ENCODE peak calls at places on chromosomes 3 and 15, in ten cellular contexts. One of them, this sample, is unnamed.

GRCh38 chr3:14431556-14431927 is 29.1 kb downstream of the SLC6A6 start:
- DNase-seq in AG08395: no peak
- DNase-seq in HEK293T: no peak
- DNase-seq in cardiac muscle cell: no peak
- DNase-seq in frontal cortex: no peak
- DNase-seq in activated T-cell treated with anti-CD3 and anti-CD28 coated beads, Interleukin-2, amount 50 U/mL, for 1 hour: peak
- DNase-seq in hypothalamus: no peak
- DNase-seq in KBM-7: peak
- DNase-seq in Calu3: no peak
- DNase-seq in stimulated activated effector memory CD8-positive, alpha-beta T cell treated with anti-CD3 and anti-CD28 coated beads, Interleukin-12 subunit alpha, Interleukin-12 subunit beta, amount 100 ng/mL, for 72 hours: no peak
- DNase-seq in this sample: no peak

GRCh38 chr15:98875309-98875708 is 132.3 kb downstream of the PGPEP1L start:
- DNase-seq in AG08395: no peak
- DNase-seq in HEK293T: no peak
- DNase-seq in cardiac muscle cell: no peak
- DNase-seq in frontal cortex: no peak
- DNase-seq in activated T-cell treated with anti-CD3 and anti-CD28 coated beads, Interleukin-2, amount 50 U/mL, for 1 hour: no peak
- DNase-seq in hypothalamus: no peak
- DNase-seq in KBM-7: no peak
- DNase-seq in Calu3: no peak
- DNase-seq in stimulated activated effector memory CD8-positive, alpha-beta T cell treated with anti-CD3 and anti-CD28 coated beads, Interleukin-12 subunit alpha, Interleukin-12 subunit beta, amount 100 ng/mL, for 72 hours: no peak
- DNase-seq in this sample: no peak

GRCh38 chr3:28745436-28745835 is 396.8 kb upstream of the AZI2 start:
- DNase-seq in AG08395: no peak
- DNase-seq in HEK293T: no peak
- DNase-seq in cardiac muscle cell: peak
- DNase-seq in frontal cortex: no peak
- DNase-seq in activated T-cell treated with anti-CD3 and anti-CD28 coated beads, Interleukin-2, amount 50 U/mL, for 1 hour: no peak
- DNase-seq in hypothalamus: no peak
- DNase-seq in KBM-7: no peak
- DNase-seq in Calu3: no peak
- DNase-seq in stimulated activated effector memory CD8-positive, alpha-beta T cell treated with anti-CD3 and anti-CD28 coated beads, Interleukin-12 subunit alpha, Interleukin-12 subunit beta, amount 100 ng/mL, for 72 hours: no peak
- DNase-seq in this sample: no peak

GRCh38 chr15:88834211-88834812 is 31.1 kb downstream of the ACAN start:
- DNase-seq in AG08395: peak
- DNase-seq in HEK293T: peak
- DNase-seq in cardiac muscle cell: peak
- DNase-seq in frontal cortex: no peak
- DNase-seq in activated T-cell treated with anti-CD3 and anti-CD28 coated beads, Interleukin-2, amount 50 U/mL, for 1 hour: peak
- DNase-seq in hypothalamus: peak
- DNase-seq in KBM-7: no peak
- DNase-seq in Calu3: peak
- DNase-seq in stimulated activated effector memory CD8-positive, alpha-beta T cell treated with anti-CD3 and anti-CD28 coated beads, Interleukin-12 subunit alpha, Interleukin-12 subunit beta, amount 100 ng/mL, for 72 hours: no peak
- DNase-seq in this sample: peak

GRCh38 chr3:129934234-129935123 is 40.0 kb upstream of the TRH start:
- DNase-seq in AG08395: peak
- DNase-seq in HEK293T: peak
- DNase-seq in cardiac muscle cell: peak
- DNase-seq in frontal cortex: peak
- DNase-seq in activated T-cell treated with anti-CD3 and anti-CD28 coated beads, Interleukin-2, amount 50 U/mL, for 1 hour: peak
- DNase-seq in hypothalamus: peak
- DNase-seq in KBM-7: peak
- DNase-seq in Calu3: peak
- DNase-seq in stimulated activated effector memory CD8-positive, alpha-beta T cell treated with anti-CD3 and anti-CD28 coated beads, Interleukin-12 subunit alpha, Interleukin-12 subunit beta, amount 100 ng/mL, for 72 hours: no peak
- DNase-seq in this sample: peak

GRCh38 chr3:182305881-182306665 is 487.2 kb upstream of the ATP11B start:
- DNase-seq in AG08395: no peak
- DNase-seq in HEK293T: no peak
- DNase-seq in cardiac muscle cell: no peak
- DNase-seq in frontal cortex: no peak
- DNase-seq in activated T-cell treated with anti-CD3 and anti-CD28 coated beads, Interleukin-2, amount 50 U/mL, for 1 hour: no peak
- DNase-seq in hypothalamus: no peak
- DNase-seq in KBM-7: no peak
- DNase-seq in Calu3: no peak
- DNase-seq in stimulated activated effector memory CD8-positive, alpha-beta T cell treated with anti-CD3 and anti-CD28 coated beads, Interleukin-12 subunit alpha, Interleukin-12 subunit beta, amount 100 ng/mL, for 72 hours: no peak
- DNase-seq in this sample: no peak

GRCh38 chr3:169846458-169847193 is 23.1 kb downstream of the LRRC31 start:
- DNase-seq in AG08395: peak
- DNase-seq in HEK293T: no peak
- DNase-seq in cardiac muscle cell: peak
- DNase-seq in frontal cortex: no peak
- DNase-seq in activated T-cell treated with anti-CD3 and anti-CD28 coated beads, Interleukin-2, amount 50 U/mL, for 1 hour: no peak
- DNase-seq in hypothalamus: no peak
- DNase-seq in KBM-7: no peak
- DNase-seq in Calu3: no peak
- DNase-seq in stimulated activated effector memory CD8-positive, alpha-beta T cell treated with anti-CD3 and anti-CD28 coated beads, Interleukin-12 subunit alpha, Interleukin-12 subunit beta, amount 100 ng/mL, for 72 hours: no peak
- DNase-seq in this sample: no peak

GRCh38 chr15:31550211-31550848 is 223.7 kb downstream of the KLF13 start:
- DNase-seq in AG08395: no peak
- DNase-seq in HEK293T: no peak
- DNase-seq in cardiac muscle cell: no peak
- DNase-seq in frontal cortex: no peak
- DNase-seq in activated T-cell treated with anti-CD3 and anti-CD28 coated beads, Interleukin-2, amount 50 U/mL, for 1 hour: no peak
- DNase-seq in hypothalamus: no peak
- DNase-seq in KBM-7: no peak
- DNase-seq in Calu3: no peak
- DNase-seq in stimulated activated effector memory CD8-positive, alpha-beta T cell treated with anti-CD3 and anti-CD28 coated beads, Interleukin-12 subunit alpha, Interleukin-12 subunit beta, amount 100 ng/mL, for 72 hours: no peak
- DNase-seq in this sample: no peak

GRCh38 chr3:128466840-128467541 is at the start of gene DNAJB8:
- DNase-seq in AG08395: no peak
- DNase-seq in HEK293T: no peak
- DNase-seq in cardiac muscle cell: no peak
- DNase-seq in frontal cortex: no peak
- DNase-seq in activated T-cell treated with anti-CD3 and anti-CD28 coated beads, Interleukin-2, amount 50 U/mL, for 1 hour: no peak
- DNase-seq in hypothalamus: no peak
- DNase-seq in KBM-7: no peak
- DNase-seq in Calu3: no peak
- DNase-seq in stimulated activated effector memory CD8-positive, alpha-beta T cell treated with anti-CD3 and anti-CD28 coated beads, Interleukin-12 subunit alpha, Interleukin-12 subunit beta, amount 100 ng/mL, for 72 hours: no peak
- DNase-seq in this sample: no peak

GRCh38 chr3:89000886-89001285 is 106.5 kb upstream of the EPHA3 start:
- DNase-seq in AG08395: no peak
- DNase-seq in HEK293T: no peak
- DNase-seq in cardiac muscle cell: peak
- DNase-seq in frontal cortex: no peak
- DNase-seq in activated T-cell treated with anti-CD3 and anti-CD28 coated beads, Interleukin-2, amount 50 U/mL, for 1 hour: no peak
- DNase-seq in hypothalamus: no peak
- DNase-seq in KBM-7: no peak
- DNase-seq in Calu3: no peak
- DNase-seq in stimulated activated effector memory CD8-positive, alpha-beta T cell treated with anti-CD3 and anti-CD28 coated beads, Interleukin-12 subunit alpha, Interleukin-12 subunit beta, amount 100 ng/mL, for 72 hours: no peak
- DNase-seq in this sample: peak

GRCh38 chr3:127016461-127016860 is 33.5 kb downstream of the PLXNA1 start:
- DNase-seq in AG08395: no peak
- DNase-seq in HEK293T: no peak
- DNase-seq in cardiac muscle cell: no peak
- DNase-seq in frontal cortex: no peak
- DNase-seq in activated T-cell treated with anti-CD3 and anti-CD28 coated beads, Interleukin-2, amount 50 U/mL, for 1 hour: no peak
- DNase-seq in hypothalamus: no peak
- DNase-seq in KBM-7: no peak
- DNase-seq in Calu3: no peak
- DNase-seq in stimulated activated effector memory CD8-positive, alpha-beta T cell treated with anti-CD3 and anti-CD28 coated beads, Interleukin-12 subunit alpha, Interleukin-12 subunit beta, amount 100 ng/mL, for 72 hours: no peak
- DNase-seq in this sample: no peak

GRCh38 chr3:112738366-112738765 is 97.4 kb upstream of the CCDC80 start:
- DNase-seq in AG08395: peak
- DNase-seq in HEK293T: no peak
- DNase-seq in cardiac muscle cell: peak
- DNase-seq in frontal cortex: no peak
- DNase-seq in activated T-cell treated with anti-CD3 and anti-CD28 coated beads, Interleukin-2, amount 50 U/mL, for 1 hour: no peak
- DNase-seq in hypothalamus: no peak
- DNase-seq in KBM-7: no peak
- DNase-seq in Calu3: no peak
- DNase-seq in stimulated activated effector memory CD8-positive, alpha-beta T cell treated with anti-CD3 and anti-CD28 coated beads, Interleukin-12 subunit alpha, Interleukin-12 subunit beta, amount 100 ng/mL, for 72 hours: no peak
- DNase-seq in this sample: no peak

GRCh38 chr15:35548435-35548834 is 2.5 kb upstream of the DPH6 start:
- DNase-seq in AG08395: no peak
- DNase-seq in HEK293T: no peak
- DNase-seq in cardiac muscle cell: no peak
- DNase-seq in frontal cortex: no peak
- DNase-seq in activated T-cell treated with anti-CD3 and anti-CD28 coated beads, Interleukin-2, amount 50 U/mL, for 1 hour: no peak
- DNase-seq in hypothalamus: no peak
- DNase-seq in KBM-7: no peak
- DNase-seq in Calu3: no peak
- DNase-seq in stimulated activated effector memory CD8-positive, alpha-beta T cell treated with anti-CD3 and anti-CD28 coated beads, Interleukin-12 subunit alpha, Interleukin-12 subunit beta, amount 100 ng/mL, for 72 hours: no peak
- DNase-seq in this sample: no peak

GRCh38 chr3:170809021-170809974 is 60.7 kb downstream of the RPL22L1 start:
- DNase-seq in AG08395: peak
- DNase-seq in HEK293T: peak
- DNase-seq in cardiac muscle cell: peak
- DNase-seq in frontal cortex: peak
- DNase-seq in activated T-cell treated with anti-CD3 and anti-CD28 coated beads, Interleukin-2, amount 50 U/mL, for 1 hour: no peak
- DNase-seq in hypothalamus: peak
- DNase-seq in KBM-7: peak
- DNase-seq in Calu3: peak
- DNase-seq in stimulated activated effector memory CD8-positive, alpha-beta T cell treated with anti-CD3 and anti-CD28 coated beads, Interleukin-12 subunit alpha, Interleukin-12 subunit beta, amount 100 ng/mL, for 72 hours: no peak
- DNase-seq in this sample: peak

GRCh38 chr3:156425651-156426050 is 129.3 kb downstream of the SSR3 start:
- DNase-seq in AG08395: no peak
- DNase-seq in HEK293T: no peak
- DNase-seq in cardiac muscle cell: no peak
- DNase-seq in frontal cortex: no peak
- DNase-seq in activated T-cell treated with anti-CD3 and anti-CD28 coated beads, Interleukin-2, amount 50 U/mL, for 1 hour: no peak
- DNase-seq in hypothalamus: no peak
- DNase-seq in KBM-7: no peak
- DNase-seq in Calu3: no peak
- DNase-seq in stimulated activated effector memory CD8-positive, alpha-beta T cell treated with anti-CD3 and anti-CD28 coated beads, Interleukin-12 subunit alpha, Interleukin-12 subunit beta, amount 100 ng/mL, for 72 hours: no peak
- DNase-seq in this sample: no peak

GRCh38 chr15:40829155-40829554 is 647 bp upstream of the PPP1R14D start:
- DNase-seq in AG08395: no peak
- DNase-seq in HEK293T: no peak
- DNase-seq in cardiac muscle cell: no peak
- DNase-seq in frontal cortex: no peak
- DNase-seq in activated T-cell treated with anti-CD3 and anti-CD28 coated beads, Interleukin-2, amount 50 U/mL, for 1 hour: no peak
- DNase-seq in hypothalamus: no peak
- DNase-seq in KBM-7: no peak
- DNase-seq in Calu3: no peak
- DNase-seq in stimulated activated effector memory CD8-positive, alpha-beta T cell treated with anti-CD3 and anti-CD28 coated beads, Interleukin-12 subunit alpha, Interleukin-12 subunit beta, amount 100 ng/mL, for 72 hours: no peak
- DNase-seq in this sample: no peak

GRCh38 chr3:170493712-170494182 is 75.1 kb downstream of the CLDN11 start:
- DNase-seq in AG08395: peak
- DNase-seq in HEK293T: no peak
- DNase-seq in cardiac muscle cell: peak
- DNase-seq in frontal cortex: no peak
- DNase-seq in activated T-cell treated with anti-CD3 and anti-CD28 coated beads, Interleukin-2, amount 50 U/mL, for 1 hour: no peak
- DNase-seq in hypothalamus: no peak
- DNase-seq in KBM-7: no peak
- DNase-seq in Calu3: no peak
- DNase-seq in stimulated activated effector memory CD8-positive, alpha-beta T cell treated with anti-CD3 and anti-CD28 coated beads, Interleukin-12 subunit alpha, Interleukin-12 subunit beta, amount 100 ng/mL, for 72 hours: no peak
- DNase-seq in this sample: no peak

GRCh38 chr3:23501201-23501824 is 298.2 kb downstream of the UBE2E2 start:
- DNase-seq in AG08395: no peak
- DNase-seq in HEK293T: no peak
- DNase-seq in cardiac muscle cell: peak
- DNase-seq in frontal cortex: no peak
- DNase-seq in activated T-cell treated with anti-CD3 and anti-CD28 coated beads, Interleukin-2, amount 50 U/mL, for 1 hour: no peak
- DNase-seq in hypothalamus: no peak
- DNase-seq in KBM-7: peak
- DNase-seq in Calu3: no peak
- DNase-seq in stimulated activated effector memory CD8-positive, alpha-beta T cell treated with anti-CD3 and anti-CD28 coated beads, Interleukin-12 subunit alpha, Interleukin-12 subunit beta, amount 100 ng/mL, for 72 hours: no peak
- DNase-seq in this sample: no peak

GRCh38 chr3:120471643-120472042 is 20.9 kb upstream of the FSTL1 start:
- DNase-seq in AG08395: peak
- DNase-seq in HEK293T: no peak
- DNase-seq in cardiac muscle cell: peak
- DNase-seq in frontal cortex: no peak
- DNase-seq in activated T-cell treated with anti-CD3 and anti-CD28 coated beads, Interleukin-2, amount 50 U/mL, for 1 hour: no peak
- DNase-seq in hypothalamus: no peak
- DNase-seq in KBM-7: no peak
- DNase-seq in Calu3: no peak
- DNase-seq in stimulated activated effector memory CD8-positive, alpha-beta T cell treated with anti-CD3 and anti-CD28 coated beads, Interleukin-12 subunit alpha, Interleukin-12 subunit beta, amount 100 ng/mL, for 72 hours: no peak
- DNase-seq in this sample: no peak

GRCh38 chr3:58581328-58582091 is 4.3 kb upstream of the FAM107A start:
- DNase-seq in AG08395: no peak
- DNase-seq in HEK293T: no peak
- DNase-seq in cardiac muscle cell: peak
- DNase-seq in frontal cortex: no peak
- DNase-seq in activated T-cell treated with anti-CD3 and anti-CD28 coated beads, Interleukin-2, amount 50 U/mL, for 1 hour: no peak
- DNase-seq in hypothalamus: peak
- DNase-seq in KBM-7: peak
- DNase-seq in Calu3: no peak
- DNase-seq in stimulated activated effector memory CD8-positive, alpha-beta T cell treated with anti-CD3 and anti-CD28 coated beads, Interleukin-12 subunit alpha, Interleukin-12 subunit beta, amount 100 ng/mL, for 72 hours: no peak
- DNase-seq in this sample: no peak

GRCh38 chr3:38150780-38151528 is 12.5 kb downstream of the MYD88 start:
- DNase-seq in AG08395: no peak
- DNase-seq in HEK293T: no peak
- DNase-seq in cardiac muscle cell: no peak
- DNase-seq in frontal cortex: no peak
- DNase-seq in activated T-cell treated with anti-CD3 and anti-CD28 coated beads, Interleukin-2, amount 50 U/mL, for 1 hour: no peak
- DNase-seq in hypothalamus: no peak
- DNase-seq in KBM-7: no peak
- DNase-seq in Calu3: no peak
- DNase-seq in stimulated activated effector memory CD8-positive, alpha-beta T cell treated with anti-CD3 and anti-CD28 coated beads, Interleukin-12 subunit alpha, Interleukin-12 subunit beta, amount 100 ng/mL, for 72 hours: no peak
- DNase-seq in this sample: no peak

GRCh38 chr3:124856687-124857086 is 30.5 kb downstream of the ITGB5 start:
- DNase-seq in AG08395: no peak
- DNase-seq in HEK293T: no peak
- DNase-seq in cardiac muscle cell: no peak
- DNase-seq in frontal cortex: no peak
- DNase-seq in activated T-cell treated with anti-CD3 and anti-CD28 coated beads, Interleukin-2, amount 50 U/mL, for 1 hour: no peak
- DNase-seq in hypothalamus: no peak
- DNase-seq in KBM-7: no peak
- DNase-seq in Calu3: no peak
- DNase-seq in stimulated activated effector memory CD8-positive, alpha-beta T cell treated with anti-CD3 and anti-CD28 coated beads, Interleukin-12 subunit alpha, Interleukin-12 subunit beta, amount 100 ng/mL, for 72 hours: no peak
- DNase-seq in this sample: no peak

GRCh38 chr3:133570139-133570936 is 3.1 kb upstream of the CDV3 start:
- DNase-seq in AG08395: peak
- DNase-seq in HEK293T: no peak
- DNase-seq in cardiac muscle cell: peak
- DNase-seq in frontal cortex: no peak
- DNase-seq in activated T-cell treated with anti-CD3 and anti-CD28 coated beads, Interleukin-2, amount 50 U/mL, for 1 hour: no peak
- DNase-seq in hypothalamus: no peak
- DNase-seq in KBM-7: no peak
- DNase-seq in Calu3: peak
- DNase-seq in stimulated activated effector memory CD8-positive, alpha-beta T cell treated with anti-CD3 and anti-CD28 coated beads, Interleukin-12 subunit alpha, Interleukin-12 subunit beta, amount 100 ng/mL, for 72 hours: no peak
- DNase-seq in this sample: no peak

GRCh38 chr3:112333002-112333385 is at the start of gene CD200:
- DNase-seq in AG08395: no peak
- DNase-seq in HEK293T: no peak
- DNase-seq in cardiac muscle cell: peak
- DNase-seq in frontal cortex: no peak
- DNase-seq in activated T-cell treated with anti-CD3 and anti-CD28 coated beads, Interleukin-2, amount 50 U/mL, for 1 hour: peak
- DNase-seq in hypothalamus: peak
- DNase-seq in KBM-7: peak
- DNase-seq in Calu3: peak
- DNase-seq in stimulated activated effector memory CD8-positive, alpha-beta T cell treated with anti-CD3 and anti-CD28 coated beads, Interleukin-12 subunit alpha, Interleukin-12 subunit beta, amount 100 ng/mL, for 72 hours: peak
- DNase-seq in this sample: no peak

GRCh38 chr15:45169608-45170480 is 17.9 kb downstream of the SHF start:
- DNase-seq in AG08395: no peak
- DNase-seq in HEK293T: no peak
- DNase-seq in cardiac muscle cell: no peak
- DNase-seq in frontal cortex: no peak
- DNase-seq in activated T-cell treated with anti-CD3 and anti-CD28 coated beads, Interleukin-2, amount 50 U/mL, for 1 hour: no peak
- DNase-seq in hypothalamus: no peak
- DNase-seq in KBM-7: peak
- DNase-seq in Calu3: no peak
- DNase-seq in stimulated activated effector memory CD8-positive, alpha-beta T cell treated with anti-CD3 and anti-CD28 coated beads, Interleukin-12 subunit alpha, Interleukin-12 subunit beta, amount 100 ng/mL, for 72 hours: no peak
- DNase-seq in this sample: no peak

GRCh38 chr3:45366305-45366704 is 22.1 kb upstream of the LARS2 start:
- DNase-seq in AG08395: no peak
- DNase-seq in HEK293T: no peak
- DNase-seq in cardiac muscle cell: no peak
- DNase-seq in frontal cortex: no peak
- DNase-seq in activated T-cell treated with anti-CD3 and anti-CD28 coated beads, Interleukin-2, amount 50 U/mL, for 1 hour: no peak
- DNase-seq in hypothalamus: no peak
- DNase-seq in KBM-7: no peak
- DNase-seq in Calu3: no peak
- DNase-seq in stimulated activated effector memory CD8-positive, alpha-beta T cell treated with anti-CD3 and anti-CD28 coated beads, Interleukin-12 subunit alpha, Interleukin-12 subunit beta, amount 100 ng/mL, for 72 hours: no peak
- DNase-seq in this sample: no peak

GRCh38 chr3:126784254-126784653 is 80.2 kb downstream of the CHCHD6 start:
- DNase-seq in AG08395: no peak
- DNase-seq in HEK293T: no peak
- DNase-seq in cardiac muscle cell: no peak
- DNase-seq in frontal cortex: no peak
- DNase-seq in activated T-cell treated with anti-CD3 and anti-CD28 coated beads, Interleukin-2, amount 50 U/mL, for 1 hour: no peak
- DNase-seq in hypothalamus: no peak
- DNase-seq in KBM-7: peak
- DNase-seq in Calu3: no peak
- DNase-seq in stimulated activated effector memory CD8-positive, alpha-beta T cell treated with anti-CD3 and anti-CD28 coated beads, Interleukin-12 subunit alpha, Interleukin-12 subunit beta, amount 100 ng/mL, for 72 hours: no peak
- DNase-seq in this sample: no peak

GRCh38 chr3:117019082-117019713 is 309.6 kb downstream of the TUSC7 start:
- DNase-seq in AG08395: peak
- DNase-seq in HEK293T: no peak
- DNase-seq in cardiac muscle cell: peak
- DNase-seq in frontal cortex: peak
- DNase-seq in activated T-cell treated with anti-CD3 and anti-CD28 coated beads, Interleukin-2, amount 50 U/mL, for 1 hour: no peak
- DNase-seq in hypothalamus: peak
- DNase-seq in KBM-7: peak
- DNase-seq in Calu3: peak
- DNase-seq in stimulated activated effector memory CD8-positive, alpha-beta T cell treated with anti-CD3 and anti-CD28 coated beads, Interleukin-12 subunit alpha, Interleukin-12 subunit beta, amount 100 ng/mL, for 72 hours: no peak
- DNase-seq in this sample: peak